ENCODE peak calls at places on chromosomes 1 and 21, in five cellular contexts. V, M, N, O and P are unnamed samples.

GRCh38 chr1:216500273-216500967 is 77.2 kb upstream of the USH2A start:
- DNase-seq in V (no peak), M (no peak), N (peak), O (no peak), P (no peak)

GRCh38 chr1:58618303-58618702 is 41.3 kb upstream of the TACSTD2 start:
- DNase-seq in V (peak), M (peak), N (peak), O (no peak), P (no peak)

GRCh38 chr1:172279951-172280350 is 140.5 kb upstream of the C1orf105 start:
- DNase-seq in V (no peak), M (no peak), N (peak), O (no peak), P (no peak)

GRCh38 chr1:153447498-153448170 is 12.8 kb downstream of the S100A7 start:
- DNase-seq in V (peak), M (no peak), N (peak), O (no peak), P (no peak)

GRCh38 chr1:62361426-62361825 is 42.2 kb upstream of the KANK4 start:
- DNase-seq in V (no peak), M (no peak), N (no peak), O (no peak), P (no peak)

GRCh38 chr1:101745549-101745948 is 251.2 kb downstream of the OLFM3 start:
- DNase-seq in V (no peak), M (no peak), N (no peak), O (no peak), P (no peak)

GRCh38 chr1:29318724-29319123 is 82.4 kb downstream of the PTPRU start:
- DNase-seq in V (no peak), M (no peak), N (no peak), O (no peak), P (no peak)

GRCh38 chr1:155049651-155050559 is 1.2 kb upstream of the ADAM15 start:
- DNase-seq in V (peak), M (no peak), N (peak), O (no peak), P (peak)

GRCh38 chr1:23613191-23614126 is 54.2 kb upstream of the ID3 start:
- DNase-seq in V (no peak), M (no peak), N (no peak), O (no peak), P (no peak)

GRCh38 chr1:184158911-184159701 is 107.6 kb downstream of the TSEN15 start:
- DNase-seq in V (no peak), M (no peak), N (no peak), O (no peak), P (peak)

GRCh38 chr1:161119379-161120061 is 1.6 kb downstream of the NIT1 start:
- DNase-seq in V (peak), M (no peak), N (peak), O (no peak), P (peak)

GRCh38 chr1:67540733-67541125 is 110.5 kb upstream of the SERBP1 start:
- DNase-seq in V (no peak), M (no peak), N (peak), O (no peak), P (no peak)

GRCh38 chr21:16418211-16418610 is 688.4 kb downstream of the USP25 start:
- DNase-seq in V (no peak), M (no peak), N (peak), O (no peak), P (no peak)

GRCh38 chr1:18640228-18641004 is 9.8 kb downstream of the PAX7 start:
- DNase-seq in V (no peak), M (no peak), N (no peak), O (no peak), P (peak)

GRCh38 chr1:15727866-15728534 is 8.1 kb upstream of the SLC25A34 start:
- DNase-seq in V (no peak), M (peak), N (no peak), O (no peak), P (no peak)

GRCh38 chr1:22245716-22246115 is 102.8 kb upstream of the WNT4 start:
- DNase-seq in V (no peak), M (no peak), N (no peak), O (no peak), P (no peak)

GRCh38 chr1:233443040-233443439 is 115.5 kb downstream of the MAP3K21 start:
- DNase-seq in V (no peak), M (no peak), N (peak), O (no peak), P (no peak)

GRCh38 chr1:35452086-35452485 is 105.1 kb downstream of the KIAA0319L start:
- DNase-seq in V (no peak), M (peak), N (peak), O (no peak), P (peak)

GRCh38 chr1:23664837-23665795 is 26.5 kb upstream of the RPL11 start:
- DNase-seq in V (peak), M (no peak), N (peak), O (no peak), P (peak)

GRCh38 chr1:153357076-153357852 is 390 bp upstream of the S100A9 start:
- DNase-seq in V (no peak), M (peak), N (no peak), O (no peak), P (no peak)

GRCh38 chr1:21277178-21277577 is 13.1 kb downstream of the ECE1 start:
- DNase-seq in V (no peak), M (no peak), N (no peak), O (no peak), P (no peak)

GRCh38 chr1:67350783-67351182 is 43.1 kb downstream of the IL12RB2 start:
- DNase-seq in V (no peak), M (no peak), N (no peak), O (no peak), P (no peak)

GRCh38 chr21:36945496-36946138 is 20.9 kb downstream of the HLCS start:
- DNase-seq in V (no peak), M (no peak), N (peak), O (no peak), P (no peak)